ENCODE peak calls at places on chromosomes 4 and X, in five cellular contexts. T is AG10803, Y is cardiac muscle cell, K is colonic mucosa, A is astrocyte of the spinal cord. H is an unnamed sample.

GRCh38 chr4:169314906-169315305 is 44.1 kb upstream of the SH3RF1 start:
- DNase-seq in T (peak; percentile 25), Y (peak; percentile 58), K (peak; percentile 97), A (peak; percentile 77), H (peak; percentile 80)

GRCh38 chr4:145179201-145179860 is 1.1 kb downstream of the OTUD4 start:
- DNase-seq in T (peak; percentile 44), Y (peak; percentile 49), K (peak; percentile 80), A (peak; percentile 62), H (peak; percentile 59)

GRCh38 chrX:139907078-139907477 is 25.8 kb downstream of the ATP11C start:
- DNase-seq in T (no peak), Y (no peak), K (no peak), A (no peak), H (no peak)

GRCh38 chr4:159684061-159684460 is 581.2 kb downstream of the RAPGEF2 start:
- DNase-seq in T (no peak), Y (no peak), K (no peak), A (no peak), H (no peak)

GRCh38 chrX:51456814-51457213 is 39.6 kb downstream of the NUDT11 start:
- DNase-seq in T (no peak), Y (peak; percentile 36), K (no peak), A (no peak), H (peak; percentile 2)

GRCh38 chrX:150990910-150991309 is 7.8 kb downstream of the HMGB3 start:
- DNase-seq in T (no peak), Y (no peak), K (no peak), A (no peak), H (no peak)

GRCh38 chr4:114343015-114343414 is 255.6 kb upstream of the UGT8 start:
- DNase-seq in T (no peak), Y (no peak), K (no peak), A (no peak), H (no peak)

GRCh38 chrX:78109458-78109857 is 5.4 kb downstream of the PGK1 start:
- DNase-seq in T (no peak), Y (no peak), K (no peak), A (no peak), H (no peak)

GRCh38 chr4:97778174-97778573 is 365.1 kb downstream of the STPG2 start:
- DNase-seq in T (no peak), Y (no peak), K (no peak), A (no peak), H (no peak)

GRCh38 chr4:159150838-159151390 is 48.0 kb downstream of the RAPGEF2 start:
- DNase-seq in T (no peak), Y (no peak), K (no peak), A (no peak), H (no peak)

GRCh38 chr4:139015948-139016451 is 419 bp downstream of the NOCT start:
- DNase-seq in T (peak; percentile 21), Y (peak; percentile 61), K (peak; percentile 56), A (peak; percentile 41), H (peak; percentile 50)

GRCh38 chrX:10444204-10444603 is 176.2 kb downstream of the MID1 start:
- DNase-seq in T (no peak), Y (no peak), K (no peak), A (no peak), H (peak; percentile 25)

GRCh38 chr4:112516401-112517066 is 554 bp upstream of the NEUROG2 start:
- DNase-seq in T (no peak), Y (peak; percentile 78), K (no peak), A (no peak), H (no peak)

GRCh38 chr4:15674926-15675325 is 6.7 kb upstream of the FAM200B start:
- DNase-seq in T (no peak), Y (no peak), K (no peak), A (no peak), H (no peak)

GRCh38 chrX:71846429-71846828 is 64.2 kb upstream of the NHSL2 start:
- DNase-seq in T (no peak), Y (no peak), K (no peak), A (peak; percentile 42), H (no peak)

GRCh38 chrX:85243155-85243554 is 424 bp downstream of the SATL1 start:
- DNase-seq in T (no peak), Y (no peak), K (no peak), A (no peak), H (no peak)

GRCh38 chr4:187478292-187479205 is 517.0 kb upstream of the ZFP42 start:
- DNase-seq in T (peak; percentile 93), Y (peak; percentile 14), K (no peak), A (peak; percentile 95), H (peak; percentile 6)

GRCh38 chr4:109434007-109434792 is 585 bp downstream of the SEC24B start:
- DNase-seq in T (no peak), Y (peak; percentile 60), K (peak; percentile 44), A (peak; percentile 42), H (peak; percentile 22)

GRCh38 chr4:110515676-110516075 is 39.7 kb downstream of the ENPEP start:
- DNase-seq in T (no peak), Y (no peak), K (peak; percentile 20), A (peak; percentile 29), H (no peak)

GRCh38 chr4:8261851-8262535 is 7.6 kb upstream of the HTRA3 start:
- DNase-seq in T (no peak), Y (no peak), K (no peak), A (peak; percentile 67), H (no peak)

GRCh38 chr4:120466429-120466828 is 399.8 kb upstream of the MAD2L1 start:
- DNase-seq in T (no peak), Y (peak; percentile 43), K (no peak), A (no peak), H (no peak)

GRCh38 chr4:55038176-55038890 is 87.1 kb downstream of the KDR start:
- DNase-seq in T (peak; percentile 21), Y (no peak), K (no peak), A (peak; percentile 16), H (peak; percentile 75)

GRCh38 chrX:136684120-136684519 is 36.2 kb downstream of the CD40LG start:
- DNase-seq in T (no peak), Y (no peak), K (no peak), A (no peak), H (no peak)

GRCh38 chrX:10393899-10394298 is 226.5 kb downstream of the MID1 start:
- DNase-seq in T (no peak), Y (no peak), K (no peak), A (no peak), H (no peak)

GRCh38 chrX:40066700-40067099 is 31.1 kb downstream of the BCOR start:
- DNase-seq in T (no peak), Y (no peak), K (no peak), A (no peak), H (no peak)

GRCh38 chr4:153634737-153635353 is 49.2 kb upstream of the TLR2 start:
- DNase-seq in T (peak; percentile 14), Y (peak; percentile 48), K (no peak), A (peak; percentile 39), H (peak; percentile 59)

GRCh38 chr4:155809835-155810234 is 51.0 kb downstream of the GUCY1B1 start:
- DNase-seq in T (peak; percentile 88), Y (peak; percentile 74), K (no peak), A (peak; percentile 91), H (peak; percentile 95)

GRCh38 chrX:143669395-143669794 is 33.5 kb upstream of the SLITRK4 start:
- DNase-seq in T (no peak), Y (no peak), K (no peak), A (peak; percentile 6), H (peak; percentile 26)
- TF ChIP-seq CTCF in T (no peak), Y (peak; percentile 33), K (no peak), A (no peak), H (peak; percentile 30)

DNA sequence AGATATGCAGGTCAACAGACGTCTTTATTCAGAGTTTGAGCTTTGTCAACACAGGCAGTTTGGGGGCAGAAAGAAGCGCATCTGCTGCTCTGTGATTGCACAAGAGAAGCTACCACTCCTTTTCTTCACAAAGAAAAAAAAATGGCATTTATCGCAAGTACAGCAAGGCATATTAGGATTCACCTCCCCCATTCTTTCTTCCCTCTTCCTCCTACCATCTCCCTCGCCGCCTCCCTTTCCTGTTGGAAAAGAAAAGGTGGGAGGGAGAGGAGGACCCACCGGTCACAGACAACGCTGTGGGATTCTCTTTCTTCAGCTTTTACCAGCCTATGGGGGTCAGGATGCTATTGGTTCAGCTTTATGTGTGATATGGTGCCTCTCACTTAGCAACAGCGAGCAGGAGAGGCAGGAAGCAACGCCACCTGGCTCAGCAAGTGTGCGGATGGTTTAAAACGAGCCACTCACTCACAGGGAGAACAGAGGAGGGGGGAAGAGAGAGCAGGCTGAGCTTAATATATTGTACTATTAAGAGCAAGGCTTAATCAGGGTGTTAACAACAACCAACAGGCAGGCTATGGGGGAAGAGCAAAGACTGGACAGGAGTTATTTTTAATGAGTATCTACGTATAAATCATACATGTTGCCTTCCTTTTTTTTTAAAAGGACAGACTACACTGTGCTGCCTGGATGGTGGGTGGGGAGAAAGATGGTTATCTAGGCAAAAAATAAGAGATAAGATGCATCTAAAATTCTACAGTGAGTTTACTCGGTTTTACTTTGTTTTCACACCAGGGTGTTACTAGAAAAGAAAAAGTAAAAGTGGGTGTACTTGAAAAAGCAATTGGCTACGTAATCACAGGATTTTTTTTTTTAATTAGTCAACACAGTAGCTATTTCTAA is 104.7 kb downstream of the MAML3 start:
- DNase-seq in T (peak; percentile 49), Y (peak; percentile 67), K (peak; percentile 73), A (peak; percentile 68), H (peak; percentile 74)
- H3K4me3 ChIP-seq in T (peak overlapping the region; percentile 61), Y (no peak overlapping the region), K (peak overlapping the region; percentile 31), A (peak overlapping the region; percentile 36), H (peak overlapping the region; percentile 44)

DNA sequence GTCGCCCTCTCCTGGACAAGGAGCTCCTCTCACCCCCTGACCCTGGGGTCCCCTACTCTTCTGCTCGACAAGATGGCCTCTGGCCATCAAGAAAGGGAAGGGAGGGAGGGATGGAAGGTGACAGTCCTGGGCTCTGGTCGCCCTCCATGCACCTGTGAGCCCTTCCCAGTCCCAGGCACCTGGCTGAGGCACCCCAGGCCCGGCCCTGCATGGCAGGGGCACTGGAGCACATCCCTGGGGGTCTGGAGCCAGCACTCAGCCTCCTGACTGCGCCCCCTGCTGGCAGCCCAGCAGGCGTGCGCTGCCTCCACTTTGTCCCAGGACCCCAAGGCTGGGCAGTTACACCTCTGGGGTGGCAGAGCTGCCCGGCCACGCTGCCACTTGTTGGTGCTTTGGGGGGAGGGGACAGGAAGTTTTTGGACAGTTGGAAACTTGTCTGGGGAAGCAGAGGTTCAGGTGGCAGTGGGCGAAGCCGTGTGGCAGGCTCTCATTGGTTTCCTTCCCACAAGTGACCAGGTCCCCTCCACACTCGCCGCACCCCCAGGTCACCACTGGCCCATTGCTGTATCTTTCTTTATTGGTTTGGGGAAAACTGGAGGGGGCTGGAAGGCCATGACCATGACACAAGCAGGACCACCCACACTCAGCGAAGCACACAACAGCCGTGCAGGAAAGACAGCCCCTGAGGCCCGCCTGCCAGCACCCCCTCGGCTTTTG is 4.3 kb downstream of the PNCK start:
- DNase-seq in T (no peak), Y (peak; percentile 53), K (no peak), A (no peak), H (peak; percentile 23)
- TF ChIP-seq CTCF in T (peak; percentile 57), Y (peak; percentile 66), K (peak; percentile 87), A (peak; percentile 76), H (peak; percentile 73)

GRCh38 chr4:77758804-77759203 is 60.4 kb downstream of the CNOT6L start:
- DNase-seq in T (no peak), Y (no peak), K (no peak), A (no peak), H (no peak)
- H3K4me3 ChIP-seq in T (no peak overlapping the region), Y (no peak overlapping the region), K (no peak overlapping the region), A (no peak overlapping the region), H (no peak overlapping the region)

DNA sequence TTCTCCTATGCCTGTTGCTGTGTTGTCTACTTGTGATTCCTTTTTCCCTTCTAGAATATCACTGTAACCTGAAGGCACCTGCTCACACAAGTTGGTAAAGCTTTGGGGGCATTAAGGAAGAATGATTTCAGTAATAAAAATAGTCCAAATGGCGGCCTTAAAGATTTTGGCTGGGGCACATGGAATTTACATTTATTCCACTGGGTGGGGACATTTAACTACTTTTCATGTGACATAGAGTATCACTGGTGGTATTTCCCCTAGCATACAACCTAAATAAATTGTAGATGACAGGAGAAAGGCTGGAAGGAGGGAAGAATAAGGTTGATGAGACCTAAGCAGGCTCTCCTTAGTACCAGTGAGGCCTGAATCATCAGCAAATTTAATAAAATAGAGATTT is 121.8 kb upstream of the EDA2R start:
- DNase-seq in T (no peak), Y (no peak), K (no peak), A (no peak), H (peak; percentile 4)
- TF ChIP-seq CTCF in T (no peak), Y (no peak), K (no peak), A (no peak), H (no peak)